ENCODE peak calls at places on chromosomes 6 and 20, in nine cellular contexts. U, G, D, X, E, V, S, P and K are unnamed samples.

GRCh38 chr6:15870354-15871043 is 207.7 kb upstream of the DTNBP1 start:
- DNase-seq in U (no peak), G (no peak), D (no peak), X (no peak), E (no peak), V (peak; percentile 91), S (no peak), P (no peak), K (no peak)

GRCh38 chr6:912871-913663 is 220.1 kb upstream of the EXOC2 start:
- DNase-seq in U (no peak), G (no peak), D (no peak), X (no peak), E (peak; percentile 46), V (no peak), S (peak; percentile 50), P (no peak), K (no peak)

GRCh38 chr6:83055366-83055964 is 10.2 kb downstream of the UBE3D start:
- DNase-seq in U (peak; percentile 8), G (peak; percentile 28), D (no peak), X (no peak), E (peak; percentile 65), V (peak; percentile 45), S (no peak), P (no peak), K (no peak)

GRCh38 chr6:21999012-21999528 is 297.8 kb downstream of the PRL start:
- DNase-seq in U (peak; percentile 71), G (peak; percentile 25), D (no peak), X (no peak), E (no peak), V (peak; percentile 89), S (no peak), P (no peak), K (peak; percentile 56)

GRCh38 chr6:155341130-155341828 is 27.0 kb upstream of the TFB1M start:
- DNase-seq in U (no peak), G (no peak), D (no peak), X (no peak), E (no peak), V (no peak), S (no peak), P (no peak), K (no peak)

GRCh38 chr6:135901776-135902524 is 50.4 kb downstream of the PDE7B start:
- DNase-seq in U (no peak), G (peak; percentile 70), D (no peak), X (no peak), E (no peak), V (no peak), S (no peak), P (no peak), K (no peak)

GRCh38 chr20:30488941-30489601 is 768.4 kb upstream of the DEFB115 start:
- DNase-seq in U (no peak), G (no peak), D (no peak), X (no peak), E (no peak), V (no peak), S (no peak), P (no peak), K (no peak)

GRCh38 chr6:36019167-36019566 is 5.3 kb downstream of the SLC26A8 start:
- DNase-seq in U (no peak), G (no peak), D (no peak), X (no peak), E (no peak), V (no peak), S (no peak), P (no peak), K (no peak)

GRCh38 chr6:43129434-43130194 is 41.5 kb upstream of the SRF start:
- DNase-seq in U (no peak), G (no peak), D (peak; percentile 1), X (no peak), E (peak; percentile 28), V (peak; percentile 33), S (no peak), P (no peak), K (no peak)

GRCh38 chr6:154297711-154298110 is 58.9 kb downstream of the IPCEF1 start:
- DNase-seq in U (no peak), G (peak; percentile 17), D (no peak), X (no peak), E (no peak), V (no peak), S (no peak), P (no peak), K (no peak)

GRCh38 chr20:59173938-59174496 is 10.4 kb downstream of the ZNF831 start:
- DNase-seq in U (no peak), G (no peak), D (no peak), X (no peak), E (no peak), V (no peak), S (no peak), P (no peak), K (no peak)